ENCODE peak calls at places on chromosome 6, in nine cellular contexts. M is mesendoderm; Q is heart left ventricle; C is ovary; D is bronchial epithelial cell; O is BE2C; E is CD4-positive, CD25-positive, alpha-beta regulatory T cell; W is transverse colon; I is neuronal stem cell. Z is an unnamed sample.
A peak's percentile ranks its signal among the peaks of the same experiment; 100 is the strongest.

GRCh38 chr6:751765-752164 is 58.8 kb upstream of the EXOC2 start:
- DNase-seq in E (no peak), D (no peak), Q (no peak), M (no peak), I (no peak), W (no peak), O (no peak), C (no peak), Z (no peak)

GRCh38 chr6:2917065-2917464 is 14.0 kb upstream of the SERPINB9 start:
- DNase-seq in O (no peak), E (no peak), C (no peak), M (peak; percentile 50), W (no peak), I (no peak), Q (no peak), D (peak; percentile 12), Z (no peak)

GRCh38 chr6:168649209-168649608 is 208.2 kb downstream of the SMOC2 start:
- DNase-seq in W (no peak), I (no peak), C (no peak), E (no peak), O (no peak), Q (no peak), M (no peak), D (no peak), Z (no peak)

GRCh38 chr6:138406443-138406842 is 2.4 kb downstream of the HEBP2 start:
- DNase-seq in O (no peak), Q (no peak), E (no peak), C (no peak), I (no peak), M (no peak), W (peak; percentile 43), D (no peak), Z (no peak)

GRCh38 chr6:138600726-138601125 is 101.4 kb upstream of the NHSL1 start:
- DNase-seq in W (no peak), O (no peak), C (no peak), E (no peak), Q (no peak), M (no peak), D (peak; percentile 31), I (no peak), Z (no peak)

GRCh38 chr6:45378324-45378926 is 691 bp upstream of the SUPT3H start:
- DNase-seq in M (no peak), I (no peak), W (no peak), E (no peak), Q (peak; percentile 55), C (no peak), D (no peak), O (no peak), Z (peak; percentile 44)

GRCh38 chr6:111204305-111204704 is 117.0 kb downstream of the SLC16A10 start:
- DNase-seq in C (no peak), I (no peak), D (no peak), W (no peak), E (no peak), Q (no peak), O (no peak), M (no peak), Z (no peak)

GRCh38 chr6:113630738-113631535 is 226.2 kb upstream of the MARCKS start:
- DNase-seq in C (no peak), M (no peak), Q (no peak), W (peak; percentile 47), O (no peak), D (peak; percentile 82), I (no peak), E (peak; percentile 18), Z (no peak)

GRCh38 chr6:13355043-13355945 is 27.0 kb upstream of the TBC1D7 start:
- DNase-seq in D (peak; percentile 95), O (no peak), I (no peak), M (peak; percentile 76), Q (no peak), E (peak; percentile 20), W (no peak), C (no peak), Z (no peak)

GRCh38 chr6:168232989-168233874 is 86.3 kb downstream of the DACT2 start:
- DNase-seq in I (no peak), D (no peak), C (no peak), O (no peak), W (no peak), Q (no peak), E (no peak), M (peak; percentile 43), Z (no peak)

GRCh38 chr6:74289881-74290280 is 593.9 kb downstream of the CD109 start:
- DNase-seq in O (no peak), C (no peak), I (no peak), Q (no peak), W (no peak), M (no peak), E (no peak), D (no peak), Z (no peak)

GRCh38 chr6:19301980-19302379 is 535.2 kb upstream of the ID4 start:
- DNase-seq in C (no peak), D (peak; percentile 92), I (no peak), O (no peak), M (peak; percentile 43), E (no peak), Q (no peak), W (no peak), Z (no peak)

DNA sequence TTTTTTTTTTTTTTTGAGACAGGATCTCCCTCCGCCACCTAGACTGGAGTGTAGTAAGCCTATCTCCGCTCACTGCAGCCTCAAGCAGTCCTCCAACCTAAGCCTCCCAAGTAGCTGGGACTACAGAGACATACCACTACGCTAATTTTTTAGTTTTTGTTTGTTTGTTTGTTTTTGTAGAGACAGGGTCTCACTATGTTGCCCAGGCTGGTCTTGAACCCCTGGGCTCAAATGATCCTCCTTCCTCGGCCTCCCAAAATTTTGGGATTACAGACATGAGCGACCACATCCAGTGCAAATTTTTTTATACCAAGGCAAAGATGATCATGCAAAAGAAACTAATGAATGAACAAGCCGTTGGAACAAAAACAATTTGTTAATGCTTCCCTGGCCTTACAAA is 5.3 kb downstream of the FUCA2 start:
- DNase-seq in D (no peak), O (no peak), Q (no peak), M (no peak), I (no peak), C (no peak), W (no peak), E (no peak), Z (no peak)
- H3K4me3 ChIP-seq in D (no peak overlapping the region), O (no peak overlapping the region), Q (no peak overlapping the region), M (no peak overlapping the region), I (no peak overlapping the region), C (no peak overlapping the region), W (no peak overlapping the region), E (no peak overlapping the region), Z (no peak overlapping the region)

GRCh38 chr6:15512126-15512525 is 150.7 kb downstream of the DTNBP1 start:
- DNase-seq in D (no peak), W (no peak), M (peak; percentile 23), E (no peak), Q (no peak), I (no peak), C (no peak), O (peak; percentile 60), Z (no peak)
- H3K36me3 ChIP-seq in D (peaks cover 62% of the 10 kb centered on the region), W (no peaks in the 10 kb centered on the region), M (peaks cover 3% of the 10 kb centered on the region), E (peaks cover 74% of the 10 kb centered on the region), Q (peaks cover 61% of the 10 kb centered on the region), I (peaks cover 100% of the 10 kb centered on the region), C (no peaks in the 10 kb centered on the region), O (peaks cover 48% of the 10 kb centered on the region), Z (peaks cover 6% of the 10 kb centered on the region)

DNA sequence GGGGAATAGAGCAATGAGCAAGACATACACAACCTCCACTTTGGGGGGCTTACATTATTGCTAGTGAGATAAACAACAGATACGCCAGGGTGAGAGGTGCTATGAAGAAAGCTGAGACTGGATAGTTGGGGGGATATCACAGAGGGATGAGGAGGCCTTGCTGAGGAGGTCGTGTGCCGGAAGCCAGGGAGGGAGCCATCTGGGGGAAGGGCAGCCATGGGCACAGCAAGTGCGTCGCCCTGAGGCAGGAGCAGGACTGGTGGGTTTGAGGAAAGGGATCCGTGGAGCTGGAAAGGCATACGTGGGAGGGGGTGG is 12.2 kb upstream of the BAK1 start:
- DNase-seq in Q (no peak), M (no peak), C (no peak), O (no peak), E (no peak), D (no peak), I (no peak), W (no peak), Z (no peak)
- H3K4me3 ChIP-seq in Q (no peak overlapping the region), M (no peak overlapping the region), C (no peak overlapping the region), O (no peak overlapping the region), E (no peak overlapping the region), D (no peak overlapping the region), I (no peak overlapping the region), W (no peak overlapping the region), Z (no peak overlapping the region)

GRCh38 chr6:35903679-35904078 is 17.2 kb downstream of the SRPK1 start:
- DNase-seq in I (no peak), C (no peak), M (no peak), D (no peak), O (no peak), E (no peak), Q (no peak), W (no peak), Z (no peak)

GRCh38 chr6:35905841-35906498 is 14.9 kb downstream of the SRPK1 start:
- DNase-seq in O (no peak), Q (no peak), I (no peak), D (no peak), E (no peak), M (no peak), W (no peak), C (no peak), Z (no peak)

GRCh38 chr6:35905141-35905785 is 15.6 kb downstream of the SRPK1 start:
- DNase-seq in O (no peak), M (no peak), I (no peak), Q (no peak), E (no peak), C (no peak), D (no peak), W (no peak), Z (no peak)

GRCh38 chr6:35906499-35906846 is 14.4 kb downstream of the SRPK1 start:
- DNase-seq in O (no peak), M (no peak), I (no peak), E (no peak), Q (no peak), W (no peak), D (no peak), C (no peak), Z (no peak)

GRCh38 chr6:35907750-35908149 is 13.1 kb downstream of the SRPK1 start:
- DNase-seq in Q (no peak), M (no peak), I (no peak), O (no peak), W (no peak), C (no peak), E (no peak), D (no peak), Z (no peak)
- H3K36me3 ChIP-seq in Q (peaks cover 4% of the 10 kb centered on the region), M (peaks cover 3% of the 10 kb centered on the region), I (peaks cover 93% of the 10 kb centered on the region), O (peaks cover 81% of the 10 kb centered on the region), W (peaks cover 4% of the 10 kb centered on the region), C (no peaks in the 10 kb centered on the region), E (peaks cover 26% of the 10 kb centered on the region), D (peaks cover 2% of the 10 kb centered on the region), Z (peaks cover under 1% of the 10 kb centered on the region)

DNA sequence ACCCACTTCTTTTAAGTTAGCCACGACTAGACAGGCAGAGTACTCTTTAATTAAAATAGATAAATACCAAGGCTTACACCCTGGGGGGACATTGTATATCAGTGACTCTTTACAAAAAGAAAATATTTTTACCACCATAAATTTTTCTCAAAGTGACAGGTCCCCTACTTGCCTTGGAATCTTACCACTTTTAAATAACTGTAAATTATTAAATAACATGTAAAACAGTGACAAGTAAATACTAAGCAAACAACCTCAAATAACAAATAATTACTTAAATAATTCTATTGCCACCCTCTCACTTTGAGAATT is 116.3 kb downstream of the OGFRL1 start:
- DNase-seq in M (no peak), D (no peak), W (no peak), E (no peak), C (no peak), I (no peak), O (no peak), Q (no peak), Z (no peak)
- H3K4me3 ChIP-seq in M (no peak overlapping the region), D (no peak overlapping the region), W (no peak overlapping the region), E (no peak overlapping the region), C (no peak overlapping the region), I (no peak overlapping the region), O (no peak overlapping the region), Q (no peak overlapping the region), Z (no peak overlapping the region)